ENCODE peak calls at places on chromosome 5, in ten cellular contexts. X, W, J, E, G, T, C, Z, P and M are unnamed samples.

GRCh38 chr5:142316051-142316450 is 8.8 kb downstream of the SPRY4 start:
- DNase-seq in X (no peak), W (no peak), J (peak; percentile 82), E (no peak), G (no peak), T (no peak), C (no peak), Z (no peak), P (no peak), M (peak; percentile 63)

GRCh38 chr5:55668356-55668755 is 43.8 kb downstream of the SLC38A9 start:
- DNase-seq in X (no peak), W (peak; percentile 37), J (no peak), E (no peak), G (peak; percentile 73), T (no peak), C (no peak), Z (no peak), P (no peak), M (no peak)

GRCh38 chr5:93892481-93892880 is 151.1 kb upstream of the POU5F2 start:
- DNase-seq in X (no peak), W (no peak), J (no peak), E (no peak), G (no peak), T (no peak), C (no peak), Z (no peak), P (no peak), M (no peak)

GRCh38 chr5:180596668-180597231 is 5.5 kb upstream of the SCGB3A1 start:
- DNase-seq in X (no peak), W (no peak), J (no peak), E (no peak), G (no peak), T (no peak), C (no peak), Z (no peak), P (no peak), M (peak; percentile 25)

GRCh38 chr5:150131461-150131860 is 24.2 kb downstream of the PDGFRB start:
- DNase-seq in X (no peak), W (no peak), J (no peak), E (no peak), G (no peak), T (no peak), C (no peak), Z (no peak), P (no peak), M (no peak)

GRCh38 chr5:54470191-54470590 is 14.7 kb downstream of the HSPB3 start:
- DNase-seq in X (no peak), W (no peak), J (no peak), E (no peak), G (peak; percentile 54), T (no peak), C (no peak), Z (no peak), P (no peak), M (no peak)

GRCh38 chr5:172411423-172412111 is 42.8 kb downstream of the SH3PXD2B start:
- DNase-seq in X (no peak), W (no peak), J (peak; percentile 24), E (no peak), G (no peak), T (no peak), C (no peak), Z (no peak), P (no peak), M (no peak)

GRCh38 chr5:74409166-74409706 is 231.3 kb downstream of the ENC1 start:
- DNase-seq in X (no peak), W (no peak), J (no peak), E (no peak), G (no peak), T (no peak), C (no peak), Z (no peak), P (peak; percentile 78), M (no peak)

GRCh38 chr5:89380635-89381034 is 497.7 kb upstream of the MEF2C start:
- DNase-seq in X (no peak), W (no peak), J (no peak), E (no peak), G (no peak), T (no peak), C (no peak), Z (no peak), P (no peak), M (no peak)

GRCh38 chr5:56951131-56951945 is 585 bp downstream of the MIER3 start:
- DNase-seq in X (peak; percentile 4), W (peak; percentile 75), J (no peak), E (no peak), G (no peak), T (no peak), C (peak; percentile 10), Z (no peak), P (no peak), M (peak; percentile 17)

GRCh38 chr5:60463179-60463868 is 236.6 kb downstream of the DEPDC1B start:
- DNase-seq in X (no peak), W (no peak), J (no peak), E (no peak), G (no peak), T (no peak), C (no peak), Z (no peak), P (no peak), M (no peak)

GRCh38 chr5:74122175-74122574 is 496.2 kb downstream of the ARHGEF28 start:
- DNase-seq in X (no peak), W (no peak), J (no peak), E (no peak), G (no peak), T (no peak), C (no peak), Z (no peak), P (no peak), M (peak; percentile 90)

GRCh38 chr5:39608024-39608423 is 183.2 kb upstream of the DAB2 start:
- DNase-seq in X (no peak), W (no peak), J (no peak), E (no peak), G (no peak), T (no peak), C (no peak), Z (no peak), P (no peak), M (no peak)

GRCh38 chr5:180804129-180804601 is 1.6 kb upstream of the MGAT1 start:
- DNase-seq in X (no peak), W (no peak), J (no peak), E (no peak), G (no peak), T (no peak), C (peak; percentile 13), Z (no peak), P (no peak), M (no peak)

GRCh38 chr5:96023518-96023917 is 61.9 kb upstream of the ELL2 start:
- DNase-seq in X (no peak), W (no peak), J (peak; percentile 29), E (no peak), G (peak; percentile 33), T (no peak), C (no peak), Z (no peak), P (no peak), M (no peak)

GRCh38 chr5:150119421-150120061 is 33.2 kb upstream of the CSF1R start:
- DNase-seq in X (no peak), W (no peak), J (no peak), E (no peak), G (no peak), T (no peak), C (no peak), Z (no peak), P (no peak), M (no peak)

GRCh38 chr5:7094626-7095025 is 301.3 kb upstream of the ADCY2 start:
- DNase-seq in X (no peak), W (peak; percentile 28), J (no peak), E (no peak), G (no peak), T (no peak), C (no peak), Z (no peak), P (no peak), M (no peak)

GRCh38 chr5:68285857-68286611 is 70.5 kb downstream of the PIK3R1 start:
- DNase-seq in X (no peak), W (no peak), J (peak; percentile 40), E (no peak), G (peak; percentile 47), T (no peak), C (no peak), Z (no peak), P (peak; percentile 6), M (peak; percentile 54)

GRCh38 chr5:158976035-158976434 is 123.7 kb downstream of the EBF1 start:
- DNase-seq in X (no peak), W (no peak), J (peak; percentile 51), E (no peak), G (peak; percentile 72), T (no peak), C (no peak), Z (no peak), P (peak; percentile 59), M (no peak)

GRCh38 chr5:179613460-179614071 is 9.9 kb downstream of the HNRNPH1 start:
- DNase-seq in X (no peak), W (peak; percentile 40), J (no peak), E (no peak), G (no peak), T (no peak), C (no peak), Z (no peak), P (no peak), M (no peak)

GRCh38 chr5:74772359-74772758 is 5.3 kb downstream of the NSA2 start:
- DNase-seq in X (no peak), W (no peak), J (no peak), E (no peak), G (peak; percentile 31), T (no peak), C (no peak), Z (no peak), P (no peak), M (no peak)

GRCh38 chr5:178216779-178217178 is 12.4 kb downstream of the HNRNPAB start:
- DNase-seq in X (no peak), W (no peak), J (no peak), E (no peak), G (no peak), T (no peak), C (no peak), Z (no peak), P (no peak), M (no peak)

GRCh38 chr5:38888023-38888422 is 42.2 kb downstream of the OSMR start:
- DNase-seq in X (no peak), W (peak; percentile 61), J (no peak), E (no peak), G (no peak), T (no peak), C (no peak), Z (no peak), P (no peak), M (no peak)

GRCh38 chr5:116137544-116138378 is 52.9 kb downstream of the COMMD10 start:
- DNase-seq in X (no peak), W (peak; percentile 14), J (peak; percentile 35), E (peak; percentile 16), G (peak; percentile 12), T (no peak), C (no peak), Z (no peak), P (no peak), M (peak; percentile 59)

GRCh38 chr5:160347453-160347852 is 23.0 kb downstream of the C1QTNF2 start:
- DNase-seq in X (no peak), W (no peak), J (no peak), E (no peak), G (no peak), T (no peak), C (no peak), Z (no peak), P (no peak), M (no peak)

GRCh38 chr5:173721259-173722232 is 105.1 kb upstream of the BOD1 start:
- DNase-seq in X (no peak), W (no peak), J (no peak), E (no peak), G (no peak), T (no peak), C (no peak), Z (no peak), P (no peak), M (no peak)

GRCh38 chr5:28275931-28276330 is 1237.5 kb upstream of the CDH9 start:
- DNase-seq in X (no peak), W (peak; percentile 34), J (no peak), E (no peak), G (no peak), T (no peak), C (no peak), Z (no peak), P (no peak), M (no peak)